ENCODE peak calls at places on chromosomes 1 and 21, in nine cellular contexts. E is activated CD8-positive, alpha-beta memory T cell treated with anti-CD3 and anti-CD28 coated beads for 24 hours; J is COR-L47; H is progenitor cell of endocrine pancreas; B is HuH-7; A is activated CD8-positive, alpha-beta T cell treated with anti-CD3 and anti-CD28 coated beads for 36 hours; X is GF-D8; G is brain microvascular endothelial cell; W is T47D. Q is an unnamed sample.

GRCh38 chr1:209845405-209845725 is 17.6 kb downstream of the UTP25 start:
- DNase-seq in H (no peak), E (no peak), X (no peak), A (no peak), G (no peak), B (no peak), W (no peak), J (no peak), Q (no peak)

GRCh38 chr1:67144696-67145095 is 9.9 kb upstream of the C1orf141 start:
- DNase-seq in X (no peak), J (no peak), A (peak; percentile 58), H (no peak), B (no peak), E (no peak), G (no peak), W (no peak), Q (no peak)

GRCh38 chr1:12436817-12437599 is 181.0 kb downstream of the DHRS3 start:
- DNase-seq in W (no peak), G (peak; percentile 62), E (no peak), J (no peak), A (peak; percentile 71), X (no peak), H (no peak), B (no peak), Q (no peak)

GRCh38 chr21:15309721-15310120 is 244.9 kb upstream of the NRIP1 start:
- DNase-seq in W (no peak), E (no peak), G (no peak), H (no peak), A (no peak), X (no peak), J (no peak), B (no peak), Q (no peak)

GRCh38 chr1:225691377-225691776 is 38.5 kb upstream of the ENAH start:
- DNase-seq in X (no peak), B (peak; percentile 65), E (no peak), G (peak; percentile 51), J (no peak), A (no peak), W (peak; percentile 81), H (no peak), Q (no peak)

GRCh38 chr1:94061513-94062443 is 59.2 kb downstream of the ABCA4 start:
- DNase-seq in H (peak; percentile 44), W (peak; percentile 78), X (no peak), A (peak; percentile 67), G (peak; percentile 86), J (peak; percentile 27), E (peak; percentile 65), B (peak; percentile 77), Q (no peak)

GRCh38 chr1:246565751-246566127 is 322 bp downstream of the TFB2M start:
- DNase-seq in E (no peak), A (no peak), J (peak; percentile 25), G (no peak), H (no peak), W (no peak), X (no peak), B (no peak), Q (no peak)

GRCh38 chr1:112772781-112773180 is 57.6 kb upstream of the PPM1J start:
- DNase-seq in W (no peak), E (no peak), B (no peak), H (no peak), X (no peak), A (no peak), G (no peak), J (no peak), Q (no peak)

GRCh38 chr1:151294748-151295462 is 12.8 kb downstream of the ZNF687 start:
- DNase-seq in G (no peak), E (no peak), B (no peak), J (no peak), H (no peak), X (no peak), W (no peak), A (no peak), Q (no peak)

GRCh38 chr1:51088474-51088873 is 13.6 kb upstream of the C1orf185 start:
- DNase-seq in G (peak; percentile 11), H (no peak), W (peak; percentile 60), B (no peak), X (no peak), J (no peak), A (no peak), E (no peak), Q (no peak)

GRCh38 chr1:5682626-5683235 is 309.5 kb downstream of the NPHP4 start:
- DNase-seq in G (no peak), A (no peak), B (no peak), H (no peak), J (no peak), E (no peak), W (no peak), X (no peak), Q (no peak)

GRCh38 chr21:32009263-32009662 is 136.4 kb downstream of the HUNK start:
- DNase-seq in B (no peak), G (no peak), X (no peak), H (no peak), A (no peak), E (no peak), J (no peak), W (no peak), Q (no peak)

GRCh38 chr21:15005391-15005790 is 59.4 kb downstream of the NRIP1 start:
- DNase-seq in X (no peak), B (no peak), A (peak; percentile 41), G (no peak), J (peak; percentile 22), W (peak; percentile 33), E (no peak), H (no peak), Q (no peak)

GRCh38 chr1:16383917-16384316 is 16.9 kb downstream of the SZRD1 start:
- DNase-seq in B (no peak), E (no peak), A (no peak), H (no peak), J (no peak), G (no peak), W (no peak), X (no peak), Q (no peak)

GRCh38 chr1:79497193-79497773 is 490.8 kb upstream of the ADGRL4 start:
- DNase-seq in X (no peak), H (peak; percentile 9), W (peak; percentile 54), B (peak; percentile 34), G (peak; percentile 29), J (peak; percentile 18), A (peak; percentile 6), E (no peak), Q (peak; percentile 25)

GRCh38 chr21:27793901-27794300 is 827.0 kb upstream of the ADAMTS5 start:
- DNase-seq in W (no peak), E (no peak), X (no peak), A (no peak), B (no peak), J (no peak), H (no peak), G (no peak), Q (no peak)

GRCh38 chr1:206469933-206470691 is at the start of gene IKBKE:
- DNase-seq in W (peak; percentile 85), H (no peak), J (no peak), G (peak; percentile 62), B (peak; percentile 82), A (peak; percentile 62), X (peak; percentile 85), E (peak; percentile 81), Q (peak; percentile 53)

GRCh38 chr21:20187028-20187427 is 811.2 kb upstream of the NCAM2 start:
- DNase-seq in W (no peak), E (no peak), H (no peak), A (no peak), J (no peak), X (no peak), G (no peak), B (no peak), Q (no peak)

GRCh38 chr1:180974236-180974635 is 48.4 kb downstream of the STX6 start:
- DNase-seq in W (no peak), B (no peak), J (peak; percentile 29), G (no peak), E (no peak), H (no peak), X (no peak), A (no peak), Q (no peak)

GRCh38 chr21:16029065-16029464 is 299.3 kb downstream of the USP25 start:
- DNase-seq in W (no peak), E (no peak), H (no peak), B (no peak), G (no peak), X (no peak), J (no peak), A (no peak), Q (no peak)

GRCh38 chr1:115113781-115114180 is 24.5 kb upstream of the TSPAN2 start:
- DNase-seq in W (no peak), H (no peak), G (peak; percentile 33), A (no peak), J (no peak), X (no peak), E (no peak), B (no peak), Q (no peak)

GRCh38 chr1:44776749-44777068 is 1.4 kb downstream of the RPS8 start:
- DNase-seq in W (no peak), E (no peak), X (no peak), A (no peak), B (no peak), H (no peak), J (no peak), G (no peak), Q (no peak)

GRCh38 chr1:23194119-23194984 is 22.9 kb downstream of the HTR1D start:
- DNase-seq in A (no peak), G (peak; percentile 98), H (no peak), E (no peak), B (no peak), J (no peak), X (no peak), W (no peak), Q (no peak)